ENCODE peak calls at places on chromosomes 2 and 18, in nine cellular contexts. I is OCI-LY7; Z is lung microvascular endothelial cell; R is activated T-helper 1 cell treated with Interleukin-2 at 50 U/mL for 16 hours; B is GM12892; H is frontal cortex; P is NCI-H1105 treated with DMSO at 0.1 percent for 48 hours; N is CD4-positive, alpha-beta T cell; T is PC-9. L is an unnamed sample.

GRCh38 chr18:28267878-28268625 is 91.1 kb upstream of the CDH2 start:
- DNase-seq in P (no peak), B (no peak), Z (no peak), N (no peak), H (no peak), T (no peak), R (no peak), I (no peak), L (no peak)

GRCh38 chr2:217895070-217895635 is 107.6 kb downstream of the TNS1 start:
- DNase-seq in R (no peak), I (no peak), P (no peak), N (no peak), Z (no peak), T (no peak), B (no peak), H (no peak), L (no peak)

GRCh38 chr2:241812730-241813079 is 3.7 kb downstream of the NEU4 start:
- DNase-seq in I (no peak), N (no peak), B (peak), R (no peak), P (no peak), Z (no peak), T (no peak), H (peak), L (no peak)

GRCh38 chr2:118750959-118751565 is 96.4 kb downstream of the EN1 start:
- DNase-seq in R (no peak), B (no peak), H (no peak), Z (peak), N (no peak), I (no peak), T (no peak), P (no peak), L (no peak)

GRCh38 chr2:196565106-196565505 is 74.4 kb upstream of the CCDC150 start:
- DNase-seq in H (no peak), Z (no peak), I (no peak), R (no peak), T (no peak), P (no peak), B (no peak), N (no peak), L (no peak)

GRCh38 chr2:65044097-65044735 is 12.0 kb upstream of the CEP68 start:
- DNase-seq in B (no peak), N (no peak), P (no peak), Z (no peak), T (no peak), H (no peak), I (no peak), R (no peak), L (no peak)

GRCh38 chr2:30936924-30937323 is 129.7 kb upstream of the CAPN13 start:
- DNase-seq in Z (no peak), P (no peak), B (no peak), R (no peak), I (no peak), T (no peak), H (no peak), N (no peak), L (no peak)

GRCh38 chr2:221715783-221716386 is 143.8 kb upstream of the EPHA4 start:
- DNase-seq in Z (no peak), I (no peak), R (no peak), P (no peak), T (no peak), B (no peak), H (no peak), N (no peak), L (no peak)

GRCh38 chr2:236705295-236706114 is 135.9 kb downstream of the ACKR3 start:
- DNase-seq in N (no peak), H (no peak), P (no peak), B (no peak), R (no peak), Z (no peak), T (no peak), I (no peak), L (no peak)

GRCh38 chr2:20449501-20450200 is 2.8 kb downstream of the RHOB start:
- DNase-seq in R (no peak), Z (peak), T (no peak), B (no peak), N (no peak), I (no peak), P (no peak), H (no peak), L (no peak)

GRCh38 chr2:154700142-154700541 is 1.6 kb downstream of the KCNJ3 start:
- DNase-seq in N (no peak), T (no peak), I (no peak), B (no peak), P (peak), Z (no peak), H (no peak), R (no peak), L (peak)

GRCh38 chr18:5974696-5975095 is 79.4 kb upstream of the TMEM200C start:
- DNase-seq in Z (no peak), P (no peak), T (no peak), R (no peak), I (no peak), N (no peak), H (no peak), B (no peak), L (no peak)

GRCh38 chr2:101558740-101559508 is 84.0 kb upstream of the RFX8 start:
- DNase-seq in Z (no peak), N (no peak), P (no peak), T (no peak), I (no peak), B (no peak), R (no peak), H (no peak), L (peak)

GRCh38 chr18:75297731-75298130 is 87.1 kb downstream of the TSHZ1 start:
- DNase-seq in N (no peak), R (no peak), P (no peak), Z (peak), H (no peak), I (no peak), B (no peak), T (no peak), L (no peak)

GRCh38 chr2:98805412-98806265 is 74.7 kb upstream of the MGAT4A start:
- DNase-seq in H (no peak), Z (peak), P (no peak), T (no peak), R (no peak), N (no peak), I (no peak), B (no peak), L (peak)

GRCh38 chr2:58950795-58951462 is 709.8 kb upstream of the FANCL start:
- DNase-seq in H (no peak), T (no peak), N (no peak), I (no peak), B (no peak), P (no peak), Z (no peak), R (no peak), L (no peak)

GRCh38 chr18:25144835-25145234 is 207.1 kb downstream of the ZNF521 start:
- DNase-seq in H (no peak), I (no peak), R (no peak), N (no peak), B (no peak), Z (no peak), T (no peak), P (no peak), L (no peak)

GRCh38 chr2:216925632-216926366 is 65.9 kb upstream of the TNP1 start:
- DNase-seq in R (no peak), H (no peak), P (no peak), I (no peak), B (no peak), T (no peak), Z (no peak), N (no peak), L (no peak)

GRCh38 chr2:237596856-237597679 is 6.5 kb upstream of the RAB17 start:
- DNase-seq in R (no peak), B (no peak), T (no peak), P (no peak), Z (no peak), H (no peak), I (no peak), N (no peak), L (no peak)

GRCh38 chr2:207767461-207768167 is 2.1 kb downstream of the FZD5 start:
- DNase-seq in I (no peak), R (no peak), T (peak), B (no peak), H (peak), P (peak), Z (peak), N (no peak), L (no peak)

GRCh38 chr18:32577561-32577960 is 106.9 kb upstream of the GAREM1 start:
- DNase-seq in T (no peak), B (no peak), Z (no peak), I (no peak), P (peak), H (no peak), R (no peak), N (no peak), L (no peak)